ENCODE peak calls at places on chromosomes 12 and 14, in six cellular contexts. One of them, this sample, is unnamed.

GRCh38 chr14:70793637-70794036 is 15.7 kb downstream of the MAP3K9 start:
- DNase-seq in tibial artery: no peak
- DNase-seq in DMS153: no peak
- DNase-seq in anterior cingulate cortex: no peak
- DNase-seq in NCI-H1092 treated with DMSO at 0.1 percent for 48 hours: no peak
- DNase-seq in T-helper 1 cell: no peak
- DNase-seq in this sample: no peak

GRCh38 chr12:130953783-130954543 is at the start of gene ADGRD1:
- DNase-seq in DMS153: no peak
- DNase-seq in tibial artery: peak; percentile 81
- DNase-seq in T-helper 1 cell: no peak
- DNase-seq in anterior cingulate cortex: no peak
- DNase-seq in NCI-H1092 treated with DMSO at 0.1 percent for 48 hours: no peak
- DNase-seq in this sample: no peak

GRCh38 chr12:118307069-118307954 is 65.4 kb downstream of the TAOK3 start:
- DNase-seq in NCI-H1092 treated with DMSO at 0.1 percent for 48 hours: no peak
- DNase-seq in anterior cingulate cortex: no peak
- DNase-seq in T-helper 1 cell: no peak
- DNase-seq in DMS153: no peak
- DNase-seq in tibial artery: no peak
- DNase-seq in this sample: no peak

GRCh38 chr14:55514819-55515470 is 65.1 kb upstream of the KTN1 start:
- DNase-seq in tibial artery: no peak
- DNase-seq in anterior cingulate cortex: no peak
- DNase-seq in NCI-H1092 treated with DMSO at 0.1 percent for 48 hours: no peak
- DNase-seq in T-helper 1 cell: no peak
- DNase-seq in DMS153: no peak
- DNase-seq in this sample: no peak

GRCh38 chr14:22147716-22148115 is 441.3 kb downstream of the DAD1 start:
- DNase-seq in NCI-H1092 treated with DMSO at 0.1 percent for 48 hours: no peak
- DNase-seq in tibial artery: no peak
- DNase-seq in T-helper 1 cell: no peak
- DNase-seq in anterior cingulate cortex: no peak
- DNase-seq in DMS153: no peak
- DNase-seq in this sample: no peak

GRCh38 chr14:104942586-104942985 is 17.9 kb downstream of the PLD4 start:
- DNase-seq in tibial artery: peak; percentile 46
- DNase-seq in anterior cingulate cortex: no peak
- DNase-seq in DMS153: no peak
- DNase-seq in NCI-H1092 treated with DMSO at 0.1 percent for 48 hours: no peak
- DNase-seq in T-helper 1 cell: no peak
- DNase-seq in this sample: no peak

GRCh38 chr12:18750087-18750486 is 12.2 kb downstream of the CAPZA3 start:
- DNase-seq in anterior cingulate cortex: no peak
- DNase-seq in tibial artery: no peak
- DNase-seq in NCI-H1092 treated with DMSO at 0.1 percent for 48 hours: no peak
- DNase-seq in DMS153: no peak
- DNase-seq in T-helper 1 cell: no peak
- DNase-seq in this sample: no peak

GRCh38 chr12:116880213-116880816 is 926 bp downstream of the HRK start:
- DNase-seq in anterior cingulate cortex: no peak
- DNase-seq in tibial artery: no peak
- DNase-seq in DMS153: no peak
- DNase-seq in NCI-H1092 treated with DMSO at 0.1 percent for 48 hours: no peak
- DNase-seq in T-helper 1 cell: no peak
- DNase-seq in this sample: no peak

GRCh38 chr12:90086281-90086680 is 377.6 kb upstream of the ATP2B1 start:
- DNase-seq in DMS153: no peak
- DNase-seq in NCI-H1092 treated with DMSO at 0.1 percent for 48 hours: no peak
- DNase-seq in anterior cingulate cortex: no peak
- DNase-seq in T-helper 1 cell: no peak
- DNase-seq in tibial artery: no peak
- DNase-seq in this sample: no peak

This sample was measured in dorsolateral prefrontal cortex.